ENCODE peak calls at places on chromosomes 4 and X, in five cellular contexts. O is stimulated activated CD4-positive, alpha-beta T cell treated with anti-CD3 and anti-CD28 coated beads, Interleukin-1b, Interleukin-23, amount 100 ng/mL, for 24 hours; I is CD4-positive, CD25-positive, alpha-beta regulatory T cell; D is activated CD4-positive, alpha-beta T cell treated with anti-CD3 and anti-CD28 coated beads, Interleukin-2, amount 50 U/mL, for 1 hour; V is HFFc6. J is an unnamed sample.

GRCh38 chrX:45771560-45772340 is 571.1 kb upstream of the DIPK2B start:
- DNase-seq in O (no peak), I (peak), D (peak), V (peak), J (peak)

GRCh38 chr4:56424697-56425514 is 10.5 kb downstream of the PPAT start:
- DNase-seq in O (no peak), I (peak), D (peak), V (no peak), J (no peak)

GRCh38 chrX:20263474-20263873 is 3.2 kb downstream of the RPS6KA3 start:
- DNase-seq in O (no peak), I (peak), D (no peak), V (peak), J (no peak)

GRCh38 chr4:186726440-186727148 is 2.9 kb upstream of the FAT1 start:
- DNase-seq in O (no peak), I (no peak), D (no peak), V (peak), J (no peak)

GRCh38 chr4:151527699-151528098 is 118.7 kb downstream of the FHIP1A start:
- DNase-seq in O (no peak), I (no peak), D (no peak), V (no peak), J (no peak)

GRCh38 chr4:25113915-25114904 is 46.0 kb downstream of the SEPSECS start:
- DNase-seq in O (no peak), I (no peak), D (no peak), V (peak), J (no peak)

GRCh38 chr4:90357117-90357710 is 230.0 kb downstream of the CCSER1 start:
- DNase-seq in O (no peak), I (peak), D (no peak), V (peak), J (no peak)

GRCh38 chr4:105765690-105766407 is 57.3 kb downstream of the GSTCD start:
- DNase-seq in O (no peak), I (no peak), D (no peak), V (peak), J (no peak)

GRCh38 chr4:45971108-45971507 is 152.7 kb downstream of the GABRG1 start:
- DNase-seq in O (no peak), I (no peak), D (no peak), V (no peak), J (no peak)

GRCh38 chr4:83618431-83618830 is 82.5 kb downstream of the GPAT3 start:
- DNase-seq in O (no peak), I (no peak), D (no peak), V (peak), J (no peak)

GRCh38 chrX:51459125-51459524 is 37.3 kb downstream of the NUDT11 start:
- DNase-seq in O (peak), I (peak), D (no peak), V (peak), J (no peak)

GRCh38 chrX:150879855-150880807 is 18.3 kb downstream of the CD99L2 start:
- DNase-seq in O (no peak), I (peak), D (no peak), V (no peak), J (no peak)

GRCh38 chr4:162461952-162462351 is 298.2 kb upstream of the FSTL5 start:
- DNase-seq in O (no peak), I (no peak), D (no peak), V (no peak), J (no peak)

GRCh38 chrX:136475236-136475635 is 12.5 kb upstream of the BRS3 start:
- DNase-seq in O (no peak), I (no peak), D (no peak), V (no peak), J (no peak)

GRCh38 chr4:40747436-40747835 is 2.3 kb upstream of the NSUN7 start:
- DNase-seq in O (no peak), I (no peak), D (no peak), V (no peak), J (no peak)

GRCh38 chr4:123878976-123879375 is 482.4 kb downstream of the SPRY1 start:
- DNase-seq in O (no peak), I (no peak), D (no peak), V (no peak), J (no peak)

GRCh38 chr4:73417973-73418372 is 13.9 kb downstream of the ALB start:
- DNase-seq in O (no peak), I (no peak), D (no peak), V (no peak), J (no peak)

GRCh38 chr4:47692691-47693090 is 145.2 kb downstream of the CORIN start:
- DNase-seq in O (no peak), I (no peak), D (no peak), V (no peak), J (no peak)

GRCh38 chr4:184265566-184266351 is 48.1 kb upstream of the ENPP6 start:
- DNase-seq in O (no peak), I (no peak), D (no peak), V (peak), J (no peak)

GRCh38 chrX:21412029-21412428 is 37.8 kb downstream of the CNKSR2 start:
- DNase-seq in O (no peak), I (no peak), D (no peak), V (no peak), J (no peak)

GRCh38 chrX:24148535-24149345 is 789 bp upstream of the ZFX start:
- DNase-seq in O (peak), I (peak), D (peak), V (peak), J (no peak)

GRCh38 chrX:129529685-129530281 is 6.5 kb upstream of the SMARCA1 start:
- DNase-seq in O (no peak), I (no peak), D (no peak), V (no peak), J (no peak)

GRCh38 chrX:17081535-17081934 is 135.1 kb downstream of the REPS2 start:
- DNase-seq in O (no peak), I (no peak), D (no peak), V (no peak), J (no peak)

GRCh38 chr4:3680656-3681055 is 85.5 kb upstream of the ADRA2C start:
- DNase-seq in O (no peak), I (no peak), D (no peak), V (no peak), J (no peak)